ENCODE peak calls at places on chromosomes 3 and 15, in eight cellular contexts. C is upper lobe of right lung; Y is uterus; N is psoas muscle; E is left ventricle myocardium inferior; G is HAP-1; W is gastrocnemius medialis; O is CD4-positive, alpha-beta memory T cell. M is an unnamed sample. For H3K9me3 and H3K4me1, the result is how much of the 10 kb centered on the place peaks cover.

GRCh38 chr3:173289072-173289471 is 108.5 kb upstream of the NLGN1 start:
- DNase-seq in C (no peak), Y (no peak), N (no peak), W (no peak), O (no peak), E (no peak), G (no peak), M (no peak)

GRCh38 chr15:39417351-39417750 is 163.5 kb upstream of the THBS1 start:
- DNase-seq in G (no peak), Y (no peak), W (no peak), O (no peak), E (no peak), N (no peak), C (no peak), M (no peak)

GRCh38 chr15:41930221-41930866 is 36.5 kb upstream of the SPTBN5 start:
- DNase-seq in O (no peak), C (peak), N (peak), E (peak), W (peak), Y (no peak), G (no peak), M (peak)

GRCh38 chr3:58296269-58296668 is 9.8 kb upstream of the RPP14 start:
- DNase-seq in N (no peak), C (no peak), Y (no peak), G (no peak), W (no peak), E (no peak), O (no peak), M (peak)

GRCh38 chr3:81612768-81613167 is 148.7 kb downstream of the GBE1 start:
- DNase-seq in O (no peak), C (no peak), W (no peak), N (no peak), Y (no peak), G (no peak), E (no peak), M (no peak)

GRCh38 chr3:82053236-82053635 is 291.8 kb upstream of the GBE1 start:
- DNase-seq in Y (no peak), C (no peak), E (no peak), W (no peak), O (no peak), G (no peak), N (no peak), M (no peak)

GRCh38 chr3:127754411-127755304 is 67.7 kb downstream of the MGLL start:
- DNase-seq in E (no peak), G (no peak), C (no peak), N (no peak), W (no peak), O (no peak), Y (no peak), M (no peak)

GRCh38 chr3:194905696-194906095 is 220.0 kb downstream of the FAM43A start:
- DNase-seq in G (no peak), N (no peak), E (no peak), W (no peak), O (no peak), C (no peak), Y (no peak), M (no peak)

GRCh38 chr15:52765779-52766178 is 24.4 kb downstream of the ONECUT1 start:
- DNase-seq in Y (no peak), W (no peak), G (no peak), N (no peak), O (no peak), C (no peak), E (no peak), M (no peak)

GRCh38 chr15:100689500-100689899 is 87.1 kb downstream of the ASB7 start:
- DNase-seq in C (peak), W (no peak), N (no peak), G (no peak), E (no peak), Y (no peak), O (no peak), M (no peak)

GRCh38 chr15:70566989-70567388 is 196.4 kb downstream of the UACA start:
- DNase-seq in C (no peak), G (no peak), W (no peak), O (no peak), N (no peak), Y (no peak), E (no peak), M (no peak)

GRCh38 chr3:128679338-128679737 is 28.7 kb upstream of the RPN1 start:
- DNase-seq in O (no peak), Y (no peak), G (peak), E (no peak), C (no peak), N (no peak), W (no peak), M (no peak)

GRCh38 chr3:56536735-56537134 is 20.2 kb upstream of the CCDC66 start:
- DNase-seq in N (no peak), C (no peak), E (no peak), Y (no peak), W (no peak), G (no peak), O (no peak), M (no peak)

GRCh38 chr15:45130291-45131000 is 652 bp downstream of the DUOX1 start:
- DNase-seq in N (no peak), C (peak), E (no peak), O (no peak), W (no peak), G (no peak), Y (no peak), M (no peak)

GRCh38 chr3:59327324-59327939 is 277.6 kb upstream of the CFAP20DC start:
- DNase-seq in N (no peak), O (no peak), Y (no peak), W (no peak), G (no peak), E (no peak), C (no peak), M (no peak)

GRCh38 chr15:58065011-58065444 is 483 bp downstream of the ALDH1A2 start:
- DNase-seq in N (peak), Y (peak), W (no peak), C (peak), E (peak), O (no peak), G (peak), M (no peak)

GRCh38 chr3:137854498-137855285 is 90.6 kb downstream of the SOX14 start:
- DNase-seq in O (no peak), N (no peak), G (peak), C (no peak), E (no peak), W (no peak), Y (no peak), M (no peak)

GRCh38 chr3:131083190-131083863 is 56.6 kb downstream of the NEK11 start:
- DNase-seq in C (no peak), N (peak), G (peak), E (peak), W (peak), Y (no peak), O (no peak), M (peak)

GRCh38 chr3:114519415-114519814 is 225.6 kb downstream of the TIGIT start:
- DNase-seq in Y (no peak), O (peak), E (no peak), C (no peak), N (peak), G (peak), W (no peak), M (no peak)

GRCh38 chr15:87858651-87859050 is 397.9 kb downstream of the NTRK3 start:
- DNase-seq in E (no peak), Y (no peak), G (no peak), N (no peak), W (no peak), C (no peak), O (no peak), M (no peak)
- H3K9me3 ChIP-seq in E (under half), Y (under half), G (under half), N (under half), W (under half), C (under half), O (under half), M (under half)

DNA sequence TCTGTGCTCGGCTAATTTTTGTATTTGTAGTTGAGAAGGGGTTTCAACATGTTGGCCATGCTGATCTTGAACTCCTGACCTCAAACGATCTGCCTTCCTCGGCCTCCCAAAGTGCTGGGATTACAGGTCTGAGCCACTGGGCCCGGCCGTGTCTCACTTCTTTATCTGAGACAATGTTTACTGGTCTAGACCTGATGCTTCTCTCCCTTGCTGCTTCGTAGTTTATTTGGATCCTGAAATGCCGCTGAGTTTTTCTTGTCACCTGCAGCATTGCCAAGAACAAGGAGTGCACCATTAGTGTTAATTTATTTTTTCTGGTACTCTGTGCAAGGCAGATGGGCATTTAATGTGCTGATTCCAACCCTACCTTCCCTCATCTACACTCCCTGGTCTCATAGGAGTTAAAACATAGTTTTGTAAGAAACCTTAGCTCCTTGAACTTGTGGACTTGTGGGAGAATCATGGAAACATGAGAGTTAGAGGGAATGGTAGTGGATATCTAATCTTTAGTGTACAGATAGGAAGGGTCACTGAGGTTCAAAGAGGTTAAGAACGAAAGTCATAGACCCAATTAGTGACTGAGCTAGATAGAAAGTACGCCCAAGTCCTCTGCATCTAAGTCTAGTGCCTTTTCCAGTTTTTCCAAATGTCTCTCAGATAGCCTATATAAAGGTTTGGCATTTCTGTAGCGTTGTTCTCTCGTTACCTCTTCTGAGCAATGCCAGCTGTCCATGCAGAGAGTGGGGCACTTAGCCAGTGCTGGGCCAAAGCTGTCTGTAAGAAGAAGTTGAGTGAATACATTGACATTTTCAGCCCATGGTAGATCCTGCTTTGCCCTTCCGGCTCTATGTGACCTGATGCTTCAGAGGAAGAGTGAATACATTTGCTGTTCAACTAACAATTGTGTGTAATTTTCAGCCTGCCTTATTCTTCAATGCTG is 244.1 kb downstream of the LPP start:
- DNase-seq in E (peak), W (peak), G (no peak), Y (no peak), N (no peak), C (peak), O (no peak), M (no peak)
- H3K4me1 ChIP-seq in E (half or more), W (under half), G (under half), Y (under half), N (under half), C (under half), O (under half), M (under half)

GRCh38 chr3:44722103-44722401 is 7.4 kb upstream of the ZNF501 start:
- DNase-seq in W (no peak), G (no peak), C (no peak), Y (no peak), O (no peak), E (no peak), N (no peak), M (no peak)
- H3K9me3 ChIP-seq in W (under half), G (under half), C (half or more), Y (half or more), O (half or more), E (half or more), N (half or more), M (under half)

GRCh38 chr3:64028754-64029153 is 5.5 kb upstream of the PSMD6 start:
- DNase-seq in C (no peak), Y (no peak), W (no peak), G (no peak), N (no peak), O (no peak), E (no peak), M (no peak)
- H3K4me1 ChIP-seq in C (under half), Y (under half), W (under half), G (under half), N (under half), O (under half), E (under half), M (under half)

GRCh38 chr15:43360821-43361220 is 10.0 kb downstream of the ZSCAN29 start:
- DNase-seq in Y (no peak), O (no peak), W (no peak), G (no peak), C (no peak), E (no peak), N (no peak), M (no peak)
- H3K9me3 ChIP-seq in Y (under half), O (under half), W (under half), G (under half), C (under half), E (half or more), N (half or more), M (under half)

DNA sequence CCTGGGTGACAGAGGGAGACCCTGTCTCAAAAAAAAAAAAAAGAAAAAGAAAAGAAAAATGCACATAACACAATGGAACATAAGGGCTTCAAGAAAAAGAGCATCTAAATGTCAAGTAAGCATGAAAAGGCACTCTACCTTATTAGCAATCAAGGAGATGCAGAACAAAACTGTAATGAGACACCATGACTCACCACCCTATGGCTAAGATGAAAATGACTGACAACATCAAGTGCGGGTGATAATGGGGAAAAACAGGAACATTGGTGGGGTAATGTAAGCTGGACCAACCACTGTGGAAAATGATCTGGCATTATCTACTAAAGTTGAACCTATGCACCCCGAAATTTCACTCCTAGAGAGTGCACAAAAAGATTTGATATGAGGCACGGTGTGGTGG is 19.6 kb upstream of the NSMCE3 start:
- DNase-seq in E (no peak), C (no peak), W (no peak), N (no peak), G (no peak), Y (no peak), O (no peak), M (peak)
- H3K4me1 ChIP-seq in E (under half), C (under half), W (under half), N (under half), G (under half), Y (under half), O (under half), M (under half)